ENCODE peak calls at places on chromosomes 5 and 9, in six cellular contexts. C is skeletal muscle cell, B is brain microvascular endothelial cell, N is choroid plexus epithelial cell, X is lower leg skin, Y is cardiac muscle cell. P is an unnamed sample.

GRCh38 chr9:38768351-38768761 is 48.4 kb upstream of the FAM240B start:
- DNase-seq in B (no peak), C (no peak), N (no peak), Y (no peak), X (no peak), P (peak)

GRCh38 chr5:65102501-65102825 is 333.7 kb downstream of the CWC27 start:
- DNase-seq in C (no peak), Y (no peak), X (no peak), B (no peak), N (no peak), P (no peak)

GRCh38 chr5:119136666-119137318 is 65.9 kb downstream of the DMXL1 start:
- DNase-seq in N (no peak), C (no peak), Y (no peak), X (no peak), B (no peak), P (no peak)

GRCh38 chr5:134018154-134018985 is 13.6 kb upstream of the VDAC1 start:
- DNase-seq in Y (peak), N (no peak), X (no peak), B (no peak), C (no peak), P (no peak)

GRCh38 chr5:14685757-14686156 is 21.2 kb downstream of the OTULIN start:
- DNase-seq in C (no peak), X (no peak), B (peak), Y (peak), N (peak), P (no peak)

GRCh38 chr5:102453716-102454115 is 45.1 kb downstream of the SLCO6A1 start:
- DNase-seq in B (no peak), Y (peak), X (no peak), N (peak), C (no peak), P (no peak)

GRCh38 chr5:34932947-34933346 is 3.6 kb downstream of the DNAJC21 start:
- DNase-seq in Y (no peak), N (no peak), X (no peak), C (no peak), B (no peak), P (no peak)

GRCh38 chr5:149687789-149688188 is 42.3 kb upstream of the PPARGC1B start:
- DNase-seq in Y (no peak), X (no peak), B (no peak), C (no peak), N (no peak), P (no peak)

GRCh38 chr5:38576442-38576841 is 20.0 kb upstream of the LIFR start:
- DNase-seq in C (no peak), Y (no peak), X (no peak), B (no peak), N (no peak), P (no peak)

GRCh38 chr9:36597412-36598178 is 24.9 kb downstream of the MELK start:
- DNase-seq in B (peak), X (no peak), N (peak), C (peak), Y (peak), P (no peak)

GRCh38 chr5:112002368-112002767 is 245.4 kb upstream of the NREP start:
- DNase-seq in C (no peak), N (no peak), X (no peak), B (peak), Y (no peak), P (no peak)

GRCh38 chr5:151454166-151454565 is 6.8 kb downstream of the SLC36A1 start:
- DNase-seq in Y (no peak), C (no peak), B (no peak), N (no peak), X (no peak), P (no peak)

GRCh38 chr9:88534456-88535225 is at the start of gene NXNL2:
- DNase-seq in C (peak), Y (peak), N (peak), X (peak), B (peak), P (no peak)

GRCh38 chr5:168291961-168292782 is 727 bp downstream of the WWC1 start:
- DNase-seq in B (no peak), C (no peak), Y (peak), X (no peak), N (no peak), P (no peak)

GRCh38 chr9:36818242-36818938 is 215.7 kb downstream of the PAX5 start:
- DNase-seq in N (no peak), Y (peak), B (no peak), C (no peak), X (peak), P (no peak)

GRCh38 chr5:81290146-81290545 is 11.2 kb upstream of the ZCCHC9 start:
- DNase-seq in C (no peak), B (no peak), Y (no peak), N (no peak), X (no peak), P (no peak)

GRCh38 chr5:43556857-43557593 is at the start of gene PAIP1:
- DNase-seq in B (peak), X (peak), Y (peak), C (peak), N (peak), P (no peak)

GRCh38 chr9:37174247-37174646 is 53.9 kb downstream of the ZCCHC7 start:
- DNase-seq in X (no peak), C (no peak), B (peak), Y (peak), N (peak), P (no peak)

GRCh38 chr9:98391884-98392283 is 136.4 kb upstream of the TBC1D2 start:
- DNase-seq in N (no peak), C (no peak), X (no peak), Y (no peak), B (no peak), P (no peak)

GRCh38 chr9:115137511-115137910 is 19.6 kb upstream of the TNC start:
- DNase-seq in N (no peak), X (no peak), C (no peak), B (no peak), Y (peak), P (no peak)

GRCh38 chr9:101437806-101438232 is 2.2 kb upstream of the ALDOB start:
- DNase-seq in N (no peak), Y (no peak), C (no peak), B (no peak), X (no peak), P (no peak)

GRCh38 chr5:95817430-95817829 is 5.1 kb downstream of the GLRX start:
- DNase-seq in C (peak), N (peak), B (peak), X (no peak), Y (no peak), P (peak)

GRCh38 chr5:92912280-92912679 is 668.7 kb downstream of the NR2F1-AS1 start:
- DNase-seq in B (no peak), X (no peak), N (no peak), Y (no peak), C (no peak), P (no peak)

GRCh38 chr9:127776919-127777280 is 1.6 kb downstream of the SH2D3C start:
- DNase-seq in B (no peak), N (no peak), Y (no peak), X (no peak), C (no peak), P (no peak)
- H3K4me3 ChIP-seq in B (no peak), N (no peak), Y (no peak), X (no peak), C (no peak), P (no peak)

DNA sequence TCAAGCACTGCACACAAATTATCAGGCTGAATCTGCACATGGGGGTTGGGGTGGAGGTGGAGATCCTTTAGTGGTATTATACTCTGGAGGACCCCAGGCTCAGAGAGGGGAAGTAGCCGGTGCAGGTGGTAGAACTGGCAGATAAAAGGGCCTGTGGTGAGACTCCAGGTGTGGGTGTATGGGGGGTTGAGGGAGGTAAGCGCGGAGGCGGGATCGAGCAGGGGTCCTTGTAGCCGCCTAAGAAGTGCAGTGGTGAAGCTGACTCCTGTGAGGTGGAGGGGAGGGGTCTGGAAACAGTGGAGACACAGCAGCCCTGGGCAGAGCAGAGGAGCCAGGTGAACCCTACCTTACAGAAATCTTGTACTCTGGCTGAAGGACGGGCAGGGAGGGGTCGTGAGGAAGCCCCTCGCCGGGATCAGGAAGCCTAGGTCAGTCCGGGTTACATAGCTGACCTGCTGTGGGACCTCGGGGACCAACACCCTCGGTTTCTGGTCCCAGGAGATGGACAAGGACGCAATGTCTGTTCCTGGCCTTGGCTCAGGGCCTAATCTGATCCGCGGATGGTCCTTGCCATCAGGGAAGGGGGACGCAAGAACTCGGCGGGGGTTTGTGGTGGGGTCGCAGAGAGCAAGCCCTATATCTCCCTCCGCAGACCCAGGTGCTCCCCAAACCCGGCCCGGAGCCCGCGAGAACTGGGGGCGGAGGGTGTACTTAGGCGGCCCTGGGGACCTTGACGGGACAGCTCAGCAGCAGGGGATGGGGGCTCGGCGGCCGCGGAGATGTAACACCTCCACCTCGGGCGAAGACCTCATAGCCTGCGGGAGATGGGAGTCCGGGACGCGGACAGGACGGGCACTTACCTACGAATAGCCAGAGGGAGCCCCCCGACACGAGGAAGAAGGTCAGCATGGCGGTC is 555 bp downstream of the ACSL6 start:
- DNase-seq in B (no peak), N (no peak), C (no peak), Y (no peak), X (peak), P (no peak)
- H3K4me3 ChIP-seq in B (peak), N (peak), C (peak), Y (peak), X (peak), P (peak)

DNA sequence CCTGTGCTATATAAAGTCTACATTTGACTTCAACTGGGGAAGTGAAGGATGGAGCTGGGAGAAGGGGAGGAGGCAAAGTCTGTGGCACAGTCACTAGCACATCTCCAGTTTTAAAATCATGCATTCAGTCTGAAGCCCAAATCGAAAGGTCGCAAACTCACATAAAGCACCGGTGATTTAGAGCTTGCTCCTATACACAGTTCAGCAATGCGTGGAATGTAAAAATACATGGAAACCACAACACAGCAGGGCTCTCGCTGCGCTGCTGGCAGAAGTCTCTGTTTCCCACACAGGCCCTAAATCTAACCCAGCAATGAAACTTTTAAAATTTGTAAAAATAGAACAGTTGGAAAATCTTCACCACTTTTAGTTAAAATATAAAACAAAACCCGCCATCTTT is 68.2 kb downstream of the EBF1 start:
- DNase-seq in X (no peak), C (peak), B (peak), Y (peak), N (peak), P (no peak)
- H3K4me3 ChIP-seq in X (no peak), C (no peak), B (no peak), Y (no peak), N (no peak), P (no peak)

DNA sequence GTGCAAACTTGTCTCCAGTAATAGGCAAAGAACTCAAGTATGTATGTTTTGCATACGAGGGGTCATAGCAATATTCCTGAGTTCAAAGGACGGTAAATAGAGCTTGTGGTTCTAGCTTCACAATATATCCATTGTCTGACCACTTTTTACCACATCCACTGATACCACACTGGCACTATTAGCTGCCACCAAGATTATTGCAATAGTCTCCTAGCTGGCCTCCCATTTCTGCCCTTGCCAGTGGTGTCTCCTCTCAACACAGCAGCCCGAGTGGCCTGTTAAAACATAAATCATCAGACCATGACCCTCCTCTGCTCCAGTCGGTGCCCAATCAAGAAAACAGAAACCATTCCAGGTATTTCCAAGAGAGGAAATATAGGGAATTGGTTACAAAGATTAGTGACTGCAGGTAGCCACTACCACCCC is 17.0 kb downstream of the GRXCR2 start:
- DNase-seq in C (no peak), X (no peak), B (no peak), N (no peak), Y (no peak), P (no peak)
- H3K4me3 ChIP-seq in C (no peak), X (no peak), B (no peak), N (no peak), Y (no peak), P (no peak)

DNA sequence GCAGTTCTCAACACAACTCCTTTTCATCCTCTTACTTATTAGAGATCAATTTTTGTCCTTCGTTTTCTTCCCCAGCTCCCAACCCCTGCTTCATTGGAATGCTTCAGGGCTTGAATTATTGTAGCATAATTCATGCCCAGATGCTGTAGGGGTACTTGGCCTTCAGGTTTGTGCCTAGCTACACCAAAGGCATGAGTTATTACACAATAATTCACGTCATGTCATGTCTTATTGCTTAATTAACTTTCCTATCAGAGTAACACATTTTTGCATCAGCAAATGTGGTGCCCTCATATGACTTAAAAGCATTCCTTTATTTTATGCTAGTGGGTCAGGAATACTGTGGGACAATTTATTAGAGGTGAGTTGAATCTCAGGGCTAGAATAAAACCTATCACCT is 507.2 kb downstream of the NFIB start:
- DNase-seq in X (no peak), Y (peak), C (no peak), B (no peak), N (no peak), P (no peak)
- H3K4me3 ChIP-seq in X (no peak), Y (no peak), C (no peak), B (no peak), N (no peak), P (no peak)

GRCh38 chr5:121962943-121963342 is 1.2 kb downstream of the SRFBP1 start:
- DNase-seq in B (no peak), Y (no peak), X (no peak), N (no peak), C (no peak), P (no peak)
- H3K4me3 ChIP-seq in B (peak), Y (peak), X (no peak), N (peak), C (peak), P (peak)

DNA sequence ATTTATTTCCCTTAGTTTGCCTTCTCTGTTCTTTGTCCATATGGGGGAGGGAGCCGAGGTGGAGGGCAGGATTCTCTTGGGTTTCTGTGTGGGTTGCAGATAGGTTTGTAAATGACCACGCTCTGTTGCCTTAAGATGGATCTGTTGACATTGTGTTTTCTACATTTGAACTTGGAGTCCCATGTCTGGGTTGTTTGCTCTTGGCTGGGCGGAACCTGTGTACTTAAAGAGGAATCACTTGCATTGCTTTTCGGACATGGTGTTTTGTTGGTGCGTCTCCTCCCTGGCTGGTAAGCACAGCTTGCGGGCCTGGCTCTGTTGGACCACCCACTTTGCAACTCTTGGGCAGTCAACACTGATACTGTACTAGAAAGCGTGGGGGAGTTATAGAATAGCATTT is 45.9 kb downstream of the EHMT1 start:
- DNase-seq in B (no peak), C (no peak), N (peak), Y (no peak), X (no peak), P (no peak)
- H3K4me3 ChIP-seq in B (no peak), C (no peak), N (no peak), Y (no peak), X (no peak), P (no peak)

DNA sequence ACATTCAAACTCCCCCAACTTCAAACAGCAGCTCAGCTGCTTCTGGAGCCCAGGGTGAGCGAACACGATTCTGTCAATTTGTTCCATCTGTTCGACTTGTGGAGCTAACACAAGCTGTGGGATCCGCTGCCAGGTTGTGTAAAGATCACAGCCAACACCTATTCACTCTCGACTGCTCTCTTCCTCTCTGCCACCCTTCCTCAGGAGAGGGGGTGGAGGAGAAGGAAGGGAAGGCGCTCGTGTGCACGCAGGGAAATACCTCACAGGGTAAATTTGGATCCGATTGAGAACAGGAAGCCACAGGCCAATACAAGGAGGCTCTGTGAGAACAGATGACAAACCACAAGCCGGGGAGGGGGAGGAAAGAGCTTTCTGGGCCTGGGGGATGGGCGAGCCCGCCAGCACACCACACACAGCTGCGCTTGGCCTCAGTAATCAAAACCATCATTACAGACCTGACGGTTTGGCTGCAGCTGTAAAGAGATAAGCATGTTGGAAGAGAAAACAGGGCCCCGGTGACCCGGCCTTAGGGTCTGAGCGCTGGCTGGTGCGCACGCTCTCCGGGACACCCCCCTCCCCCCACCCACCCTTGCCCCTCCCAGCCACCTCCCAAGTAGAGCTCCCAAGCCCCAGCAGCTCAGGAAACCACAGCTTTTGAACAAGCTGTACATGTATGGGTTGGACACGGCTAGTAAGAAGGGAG is 54.2 kb downstream of the PTCH1 start:
- DNase-seq in C (peak), N (peak), B (peak), X (peak), Y (peak), P (peak)
- H3K4me3 ChIP-seq in C (peak), N (peak), B (peak), X (no peak), Y (peak), P (no peak)

GRCh38 chr5:20654746-20655145 is 666.7 kb upstream of the CDH18 start:
- DNase-seq in C (no peak), B (no peak), Y (no peak), X (no peak), N (no peak), P (no peak)

GRCh38 chr5:20656262-20656661 is 668.3 kb upstream of the CDH18 start:
- DNase-seq in Y (no peak), X (no peak), B (no peak), C (no peak), N (no peak), P (no peak)

GRCh38 chr5:20655211-20655610 is 667.2 kb upstream of the CDH18 start:
- DNase-seq in B (no peak), X (no peak), C (no peak), Y (no peak), N (no peak), P (no peak)

DNA sequence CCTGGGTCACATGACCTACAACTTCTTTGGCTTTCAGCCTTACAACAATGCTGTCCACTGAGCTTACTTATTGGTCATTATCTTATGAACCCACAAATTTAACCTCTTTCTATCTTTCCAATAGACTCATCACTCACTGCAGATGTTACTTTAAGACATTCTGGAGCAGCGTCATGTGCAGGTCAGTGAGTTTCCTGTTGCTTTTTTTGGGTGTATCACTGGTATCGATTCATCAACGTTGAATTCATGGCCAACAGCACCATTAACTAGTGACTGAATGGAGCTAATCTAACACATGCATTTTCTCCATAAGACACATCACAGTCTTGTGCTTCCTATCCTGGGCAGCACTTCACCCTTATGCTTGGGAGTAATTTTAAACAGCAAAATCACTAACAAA is 672.6 kb upstream of the CDH18 start:
- DNase-seq in Y (no peak), B (no peak), C (no peak), X (no peak), N (no peak), P (no peak)
- H3K4me3 ChIP-seq in Y (no peak), B (no peak), C (no peak), X (no peak), N (no peak), P (no peak)